ENCODE peak calls at places on chromosomes 3 and 15, in five cellular contexts. D, J, Q, K and T are unnamed samples.
A peak's percentile ranks its signal among the peaks of the same experiment; 100 is the strongest.

GRCh38 chr3:14688525-14688924 is 13.6 kb downstream of the C3orf20 start:
- DNase-seq in D (no peak), J (peak; percentile 60), Q (no peak), K (no peak), T (no peak)

GRCh38 chr15:74523982-74524381 is 17.0 kb upstream of the ARID3B start:
- DNase-seq in D (no peak), J (no peak), Q (no peak), K (no peak), T (no peak)

GRCh38 chr3:172675371-172676193 is 35.3 kb downstream of the NCEH1 start:
- DNase-seq in D (peak; percentile 43), J (no peak), Q (peak; percentile 53), K (no peak), T (peak; percentile 26)

GRCh38 chr15:92810418-92811138 is 89.5 kb upstream of the CHD2 start:
- DNase-seq in D (peak; percentile 35), J (no peak), Q (no peak), K (no peak), T (no peak)

GRCh38 chr3:11778248-11778647 is 68.4 kb downstream of the TAMM41 start:
- DNase-seq in D (no peak), J (no peak), Q (no peak), K (no peak), T (no peak)

GRCh38 chr3:73381551-73381950 is 243.2 kb downstream of the PDZRN3 start:
- DNase-seq in D (no peak), J (no peak), Q (no peak), K (no peak), T (no peak)

GRCh38 chr3:197888511-197888910 is 61.5 kb upstream of the RPL35A start:
- DNase-seq in D (no peak), J (no peak), Q (no peak), K (no peak), T (no peak)

GRCh38 chr3:195246608-195247007 is 24.4 kb downstream of the XXYLT1 start:
- DNase-seq in D (no peak), J (no peak), Q (no peak), K (no peak), T (no peak)

GRCh38 chr3:141412087-141412935 is 44.0 kb downstream of the ZBTB38 start:
- DNase-seq in D (no peak), J (no peak), Q (peak; percentile 49), K (no peak), T (no peak)

GRCh38 chr3:45915518-45916231 is 27.6 kb upstream of the CXCR6 start:
- DNase-seq in D (peak; percentile 42), J (peak; percentile 98), Q (no peak), K (no peak), T (peak; percentile 7)

GRCh38 chr15:82958638-82959037 is 6.1 kb upstream of the HOMER2 start:
- DNase-seq in D (no peak), J (no peak), Q (peak; percentile 24), K (no peak), T (no peak)

GRCh38 chr15:48965972-48966371 is 2.3 kb upstream of the SHC4 start:
- DNase-seq in D (no peak), J (peak; percentile 33), Q (no peak), K (no peak), T (peak; percentile 23)

GRCh38 chr15:84684092-84684491 is 26.1 kb upstream of the NMB start:
- DNase-seq in D (no peak), J (no peak), Q (no peak), K (no peak), T (no peak)

GRCh38 chr15:70795311-70795665 is 31.9 kb upstream of the UACA start:
- DNase-seq in D (no peak), J (no peak), Q (peak; percentile 57), K (no peak), T (peak; percentile 54)

GRCh38 chr3:143586565-143586964 is 261.7 kb downstream of the SLC9A9 start:
- DNase-seq in D (no peak), J (no peak), Q (no peak), K (no peak), T (no peak)

GRCh38 chr3:102205647-102206046 is 229.2 kb upstream of the ZPLD1 start:
- DNase-seq in D (no peak), J (no peak), Q (no peak), K (no peak), T (no peak)

GRCh38 chr15:49823987-49824538 is 203.2 kb downstream of the DTWD1 start:
- DNase-seq in D (no peak), J (no peak), Q (no peak), K (no peak), T (no peak)

GRCh38 chr3:40971191-40972168 is 227.8 kb upstream of the CTNNB1 start:
- DNase-seq in D (no peak), J (peak; percentile 93), Q (peak; percentile 53), K (no peak), T (peak; percentile 42)

GRCh38 chr3:33982269-33982798 is 183.9 kb downstream of the PDCD6IP start:
- DNase-seq in D (no peak), J (no peak), Q (no peak), K (no peak), T (no peak)

GRCh38 chr15:41020311-41020710 is 67.0 kb downstream of the CHAC1 start:
- DNase-seq in D (no peak), J (no peak), Q (no peak), K (no peak), T (no peak)

DNA sequence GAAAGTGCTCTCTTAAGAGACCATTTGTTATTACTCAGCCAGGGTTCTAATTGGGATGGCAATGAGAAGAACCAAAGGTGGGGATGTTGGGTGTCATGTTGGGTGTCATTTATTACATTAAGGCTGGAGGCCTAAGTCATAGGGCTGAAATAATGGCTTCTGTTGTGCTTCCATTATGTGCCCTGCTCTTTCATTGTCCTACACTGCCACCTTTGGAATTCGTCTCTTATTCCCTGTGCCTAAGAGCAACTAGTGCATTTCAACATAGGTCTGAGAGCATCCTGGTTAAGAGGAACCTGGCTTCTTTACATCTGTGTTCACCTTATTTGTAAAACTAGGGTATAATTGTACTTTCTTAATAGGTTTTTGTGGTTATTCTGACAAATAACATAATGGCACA is 32.2 kb downstream of the RIOX2 start:
- DNase-seq in D (no peak), J (no peak), Q (peak; percentile 26), K (no peak), T (peak; percentile 0)
- TF ChIP-seq SRF in D (no peak), J (no peak), Q (no peak), K (no peak), T (no peak)

GRCh38 chr3:176431073-176431472 is 766.2 kb downstream of the TBL1XR1 start:
- DNase-seq in D (no peak), J (no peak), Q (no peak), K (no peak), T (no peak)
- TF ChIP-seq SRF in D (no peak), J (no peak), Q (no peak), K (no peak), T (no peak)

GRCh38 chr15:76127880-76128279 is 68.1 kb downstream of the TMEM266 start:
- DNase-seq in D (no peak), J (no peak), Q (no peak), K (no peak), T (no peak)
- TF ChIP-seq SRF in D (no peak), J (no peak), Q (no peak), K (no peak), T (no peak)

DNA sequence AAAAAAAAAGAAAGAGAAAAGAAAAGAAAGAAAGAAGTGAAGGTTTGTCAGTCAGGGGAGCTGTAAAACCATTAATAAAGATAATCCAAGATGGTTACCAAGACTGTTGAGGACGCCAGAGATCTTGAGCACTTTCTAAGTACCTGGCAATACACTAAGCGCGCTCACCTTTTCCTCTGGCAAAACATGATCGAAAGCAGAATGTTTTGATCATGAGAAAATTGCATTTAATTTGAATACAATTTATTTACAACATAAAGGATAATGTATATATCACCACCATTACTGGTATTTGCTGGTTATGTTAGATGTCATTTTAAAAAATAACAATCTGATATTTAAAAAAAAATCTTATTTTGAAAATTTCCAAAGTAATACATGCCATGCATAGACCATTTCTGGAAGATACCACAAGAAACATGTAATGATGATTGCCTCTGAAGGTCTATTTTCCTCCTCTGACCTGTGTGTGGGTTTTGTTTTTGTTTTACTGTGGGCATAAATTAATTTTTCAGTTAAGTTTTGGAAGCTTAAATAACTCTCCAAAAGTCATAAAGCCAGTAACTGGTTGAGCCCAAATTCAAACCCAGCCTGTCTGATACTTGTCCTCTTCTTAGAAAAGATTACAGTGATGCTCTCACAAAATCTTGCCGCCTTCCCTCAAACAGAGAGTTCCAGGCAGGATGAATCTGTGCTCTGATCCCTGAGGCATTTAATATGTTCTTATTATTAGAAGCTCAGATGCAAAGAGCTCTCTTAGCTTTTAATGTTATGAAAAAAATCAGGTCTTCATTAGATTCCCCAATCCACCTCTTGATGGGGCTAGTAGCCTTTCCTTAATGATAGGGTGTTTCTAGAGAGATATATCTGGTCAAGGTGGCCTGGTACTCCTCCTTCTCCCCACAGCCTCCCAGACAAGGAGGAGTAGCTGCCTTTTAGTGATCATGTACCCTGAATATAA is 2.0 kb downstream of the B2M start:
- DNase-seq in D (peak; percentile 39), J (no peak), Q (peak; percentile 27), K (no peak), T (no peak)
- TF ChIP-seq SRF in D (no peak), J (no peak), Q (no peak), K (no peak), T (no peak)